ENCODE peak calls at places on chromosomes 13 and 19, in nine cellular contexts. J is mesothelial cell of epicardium; Y is HS-27A; I is NCI-H2107; R is naive B cell; G is cerebellar cortex; V is lower leg skin; Q is activated CD4-positive, CD25-positive, alpha-beta regulatory T cell treated with anti-CD3 and anti-CD28 coated beads, Interleukin-2, amount 50 U/mL, for 72 hours; D is GM10248. U is an unnamed sample.

GRCh38 chr13:31896427-31896826 is 135.1 kb upstream of the FRY start:
- DNase-seq in J (no peak), Y (no peak), I (no peak), R (no peak), G (no peak), V (peak), Q (no peak), D (peak), U (no peak)

GRCh38 chr19:55111238-55111831 is 6.1 kb downstream of the PPP1R12C start:
- DNase-seq in J (no peak), Y (no peak), I (no peak), R (no peak), G (no peak), V (no peak), Q (no peak), D (no peak), U (no peak)

GRCh38 chr19:821228-821975 is at the start of gene PLPPR3:
- DNase-seq in J (no peak), Y (no peak), I (no peak), R (no peak), G (no peak), V (no peak), Q (no peak), D (no peak), U (no peak)

GRCh38 chr13:83333614-83334388 is 548.5 kb downstream of the SLITRK1 start:
- DNase-seq in J (no peak), Y (no peak), I (no peak), R (no peak), G (no peak), V (no peak), Q (no peak), D (no peak), U (no peak)

GRCh38 chr19:4007836-4008539 is 452 bp downstream of the PIAS4 start:
- DNase-seq in J (no peak), Y (no peak), I (no peak), R (no peak), G (no peak), V (no peak), Q (no peak), D (no peak), U (peak)

GRCh38 chr13:34155931-34156607 is 338.1 kb downstream of the RFC3 start:
- DNase-seq in J (no peak), Y (no peak), I (no peak), R (no peak), G (peak), V (no peak), Q (no peak), D (no peak), U (no peak)

GRCh38 chr19:30540671-30541210 is 168.6 kb downstream of the ZNF536 start:
- DNase-seq in J (no peak), Y (no peak), I (no peak), R (no peak), G (no peak), V (no peak), Q (no peak), D (no peak), U (no peak)

GRCh38 chr13:44669534-44669933 is 93.4 kb upstream of the TSC22D1 start:
- DNase-seq in J (no peak), Y (no peak), I (no peak), R (no peak), G (no peak), V (no peak), Q (no peak), D (no peak), U (no peak)

GRCh38 chr13:84684048-84684662 is 801.9 kb upstream of the SLITRK1 start:
- DNase-seq in J (no peak), Y (no peak), I (no peak), R (no peak), G (no peak), V (no peak), Q (no peak), D (no peak), U (no peak)

GRCh38 chr13:110971486-110971885 is 56.6 kb upstream of the ANKRD10 start:
- DNase-seq in J (no peak), Y (no peak), I (no peak), R (no peak), G (no peak), V (no peak), Q (no peak), D (no peak), U (no peak)

GRCh38 chr19:21101511-21102242 is 19.7 kb downstream of the ZNF714 start:
- DNase-seq in J (no peak), Y (no peak), I (no peak), R (no peak), G (no peak), V (no peak), Q (no peak), D (no peak), U (no peak)

GRCh38 chr19:41409288-41409687 is 11.7 kb downstream of the BCKDHA start:
- DNase-seq in J (no peak), Y (no peak), I (no peak), R (no peak), G (no peak), V (no peak), Q (no peak), D (no peak), U (no peak)

GRCh38 chr19:15563325-15563794 is 51.7 kb upstream of the CYP4F8 start:
- DNase-seq in J (no peak), Y (no peak), I (peak), R (no peak), G (no peak), V (no peak), Q (no peak), D (no peak), U (no peak)

GRCh38 chr19:53927745-53928144 is 18.7 kb downstream of the CACNG7 start:
- DNase-seq in J (peak), Y (peak), I (no peak), R (no peak), G (no peak), V (no peak), Q (no peak), D (no peak), U (no peak)

GRCh38 chr19:36771275-36772231 is 1.1 kb downstream of the ZNF850 start:
- DNase-seq in J (peak), Y (peak), I (peak), R (peak), G (peak), V (peak), Q (peak), D (peak), U (peak)

GRCh38 chr13:40175639-40176038 is 490.8 kb downstream of the FOXO1 start:
- DNase-seq in J (no peak), Y (no peak), I (no peak), R (no peak), G (no peak), V (no peak), Q (no peak), D (no peak), U (no peak)

GRCh38 chr19:46907880-46908279 is 47.1 kb downstream of the ARHGAP35 start:
- DNase-seq in J (no peak), Y (no peak), I (no peak), R (no peak), G (peak), V (no peak), Q (no peak), D (no peak), U (no peak)

GRCh38 chr13:100913143-100913542 is 238.5 kb upstream of the TMTC4 start:
- DNase-seq in J (no peak), Y (no peak), I (no peak), R (no peak), G (no peak), V (no peak), Q (no peak), D (no peak), U (no peak)